ENCODE peak calls at places on chromosomes 6 and 20, in eight cellular contexts. U is mammary epithelial cell; W is esophagus squamous epithelium; C is naive thymus-derived CD4-positive, alpha-beta T cell; P is HepG2; F is fibroblast of lung; D is cardiac muscle cell; J is HAP-1. I is an unnamed sample. For H3K4me1, the result is how much of the 10 kb centered on the place peaks cover.

GRCh38 chr6:148348778-148349177 is 6.1 kb downstream of the SASH1 start:
- DNase-seq in U (no peak), P (no peak), J (no peak), F (no peak), W (no peak), C (no peak), D (no peak), I (no peak)

GRCh38 chr20:25071722-25072121 is 10.2 kb downstream of the VSX1 start:
- DNase-seq in F (no peak), C (no peak), D (peak), U (no peak), P (peak), W (no peak), J (no peak), I (no peak)

GRCh38 chr6:55958790-55959189 is 83.4 kb upstream of the BMP5 start:
- DNase-seq in D (no peak), C (no peak), W (no peak), P (no peak), U (no peak), J (no peak), F (no peak), I (no peak)

GRCh38 chr6:131368077-131368911 is 204.7 kb upstream of the ARG1 start:
- DNase-seq in P (no peak), U (no peak), W (no peak), D (peak), F (peak), C (no peak), J (no peak), I (peak)

GRCh38 chr6:91816335-91816734 is 1229.5 kb upstream of the MAP3K7 start:
- DNase-seq in P (no peak), C (no peak), F (no peak), D (no peak), W (no peak), U (no peak), J (no peak), I (no peak)

GRCh38 chr6:4187480-4187879 is 52.1 kb upstream of the ECI2 start:
- DNase-seq in D (no peak), P (no peak), U (no peak), W (no peak), C (no peak), J (no peak), F (no peak), I (no peak)

GRCh38 chr6:133809406-133809805 is 79.5 kb upstream of the TCF21 start:
- DNase-seq in U (peak), D (peak), P (no peak), J (no peak), W (no peak), F (no peak), C (no peak), I (no peak)

GRCh38 chr6:40552926-40553325 is 34.2 kb downstream of the LRFN2 start:
- DNase-seq in P (no peak), C (no peak), W (no peak), D (no peak), U (no peak), F (no peak), J (no peak), I (no peak)

GRCh38 chr6:80482056-80482455 is 375.6 kb downstream of the BCKDHB start:
- DNase-seq in W (no peak), F (no peak), D (no peak), P (no peak), U (no peak), C (no peak), J (no peak), I (no peak)

GRCh38 chr6:14682821-14683220 is 563.0 kb upstream of the JARID2 start:
- DNase-seq in C (no peak), F (peak), P (no peak), U (peak), W (no peak), J (no peak), D (peak), I (no peak)

GRCh38 chr6:121335111-121336008 is 1.1 kb upstream of the TBC1D32 start:
- DNase-seq in U (no peak), F (no peak), C (no peak), J (no peak), D (peak), W (no peak), P (no peak), I (no peak)

DNA sequence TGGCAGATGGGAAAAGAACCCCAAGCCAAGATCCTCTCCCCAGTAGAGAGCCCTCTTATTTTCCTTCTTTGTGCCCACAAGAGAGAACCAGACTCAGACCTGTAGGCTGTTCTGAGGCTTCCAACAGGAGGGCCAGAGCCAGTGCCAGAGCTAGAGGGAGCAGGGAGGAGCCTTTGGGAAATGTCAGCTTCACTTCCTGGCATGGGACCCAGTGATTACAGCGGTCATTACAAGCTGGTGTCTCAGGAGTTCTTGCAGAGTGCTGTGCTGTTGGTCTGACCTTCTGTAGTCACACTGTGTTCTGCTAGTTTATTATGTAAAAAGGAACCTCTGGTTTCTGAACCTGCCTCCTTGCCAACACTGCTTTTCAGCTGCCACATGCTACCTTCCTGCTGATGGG is 38.9 kb downstream of the STK35 start:
- DNase-seq in W (no peak), F (peak), P (no peak), J (no peak), C (no peak), U (no peak), D (peak), I (peak)
- H3K4me1 ChIP-seq in W (under half), F (under half), P (under half), J (under half), C (under half), U (under half), D (under half), I (half or more)

DNA sequence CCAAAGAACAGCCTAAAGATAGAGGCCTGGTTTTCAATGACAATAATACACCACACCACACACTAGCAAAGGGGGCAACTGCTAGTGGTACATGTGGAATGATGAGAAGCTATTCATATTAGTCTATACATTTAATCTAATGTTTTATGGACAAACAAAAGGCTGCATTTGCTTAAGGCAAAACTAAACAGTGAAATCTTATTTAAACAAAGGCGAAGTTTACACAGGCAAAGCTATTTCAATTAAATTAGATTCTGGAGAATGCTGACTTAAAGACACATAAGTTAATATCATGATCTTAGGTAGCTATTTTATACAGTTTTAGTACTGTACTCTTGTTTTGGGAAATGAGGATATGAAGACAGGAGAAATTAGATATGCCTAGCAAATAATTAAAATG is 53.9 kb upstream of the SIM1 start:
- DNase-seq in C (no peak), F (no peak), D (no peak), J (no peak), W (no peak), P (no peak), U (no peak), I (no peak)
- H3K4me3 ChIP-seq in C (no peak), F (no peak), D (no peak), J (no peak), W (no peak), P (no peak), U (no peak), I (no peak)

GRCh38 chr6:123240626-123241025 is 244.6 kb downstream of the CLVS2 start:
- DNase-seq in W (no peak), J (no peak), D (no peak), P (no peak), U (no peak), C (no peak), F (no peak), I (no peak)
- H3K4me1 ChIP-seq in W (under half), J (under half), D (under half), P (under half), U (under half), C (under half), F (under half), I (under half)

GRCh38 chr6:137214931-137215330 is 4.3 kb downstream of the IFNGR1 start:
- DNase-seq in P (no peak), C (no peak), J (no peak), F (no peak), U (peak), W (no peak), D (no peak), I (no peak)

GRCh38 chr6:137217801-137218472 is 1.2 kb downstream of the IFNGR1 start:
- DNase-seq in D (no peak), C (no peak), J (no peak), F (peak), P (peak), W (no peak), U (peak), I (peak)

GRCh38 chr6:137216875-137217553 is 2.2 kb downstream of the IFNGR1 start:
- DNase-seq in D (no peak), U (peak), C (no peak), P (peak), J (no peak), W (no peak), F (no peak), I (no peak)

GRCh38 chr6:137213813-137214212 is 5.4 kb downstream of the IFNGR1 start:
- DNase-seq in J (no peak), U (no peak), W (no peak), P (no peak), C (no peak), F (no peak), D (no peak), I (no peak)

GRCh38 chr6:137216106-137216505 is 3.1 kb downstream of the IFNGR1 start:
- DNase-seq in P (no peak), W (no peak), D (no peak), F (no peak), J (no peak), C (no peak), U (peak), I (no peak)
- H3K4me3 ChIP-seq in P (peak), W (peak), D (no peak), F (no peak), J (no peak), C (no peak), U (peak), I (peak)

DNA sequence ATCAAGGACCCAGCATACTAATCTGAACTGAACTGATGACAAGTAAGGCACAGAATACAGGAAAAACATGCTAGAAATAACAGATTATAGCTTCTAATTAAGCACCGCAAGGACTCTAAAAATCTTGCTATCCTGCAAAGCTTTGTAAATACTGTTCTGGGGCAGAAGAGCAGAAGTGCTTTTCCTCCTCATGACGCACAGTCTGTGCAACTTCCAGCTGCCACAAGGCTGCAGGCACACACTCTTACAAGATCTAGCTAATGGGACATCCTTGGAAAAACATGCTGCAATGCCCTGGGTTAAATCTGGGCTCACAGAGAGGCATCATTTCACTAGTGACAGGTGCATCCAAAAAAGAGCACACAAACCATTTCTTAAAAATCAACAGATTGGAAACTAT is 188.6 kb downstream of the GJA10 start:
- DNase-seq in D (no peak), F (peak), W (no peak), U (no peak), P (no peak), J (no peak), C (peak), I (no peak)
- H3K4me1 ChIP-seq in D (under half), F (under half), W (under half), U (under half), P (under half), J (under half), C (half or more), I (under half)

GRCh38 chr20:32188376-32189122 is 19.0 kb downstream of the PLAGL2 start:
- DNase-seq in U (no peak), P (no peak), D (no peak), C (no peak), F (no peak), J (no peak), W (no peak), I (no peak)
- H3K4me3 ChIP-seq in U (no peak), P (no peak), D (no peak), C (no peak), F (no peak), J (no peak), W (peak), I (no peak)

GRCh38 chr6:98831057-98832031 is 3.0 kb upstream of the POU3F2 start:
- DNase-seq in J (no peak), F (no peak), D (no peak), P (no peak), C (no peak), W (no peak), U (no peak), I (no peak)
- H3K4me1 ChIP-seq in J (under half), F (under half), D (under half), P (under half), C (under half), W (half or more), U (under half), I (half or more)

GRCh38 chr6:10386756-10387654 is 27.9 kb downstream of the TFAP2A start:
- DNase-seq in U (no peak), W (no peak), P (no peak), D (no peak), C (no peak), F (no peak), J (no peak), I (no peak)
- H3K4me3 ChIP-seq in U (no peak), W (no peak), P (no peak), D (no peak), C (no peak), F (no peak), J (no peak), I (no peak)

GRCh38 chr20:32474967-32475819 is 109.9 kb downstream of the NOL4L start:
- DNase-seq in C (no peak), P (peak), U (peak), D (peak), W (no peak), J (peak), F (peak), I (peak)
- H3K4me1 ChIP-seq in C (under half), P (half or more), U (under half), D (under half), W (half or more), J (under half), F (under half), I (under half)

GRCh38 chr6:113968472-113968871 is 2.5 kb downstream of the HDAC2 start:
- DNase-seq in U (no peak), F (no peak), J (no peak), C (no peak), W (no peak), D (no peak), P (no peak), I (no peak)
- H3K4me3 ChIP-seq in U (no peak), F (no peak), J (peak), C (no peak), W (peak), D (peak), P (peak), I (peak)

I was measured in gastrocnemius medialis.